ENCODE peak calls at places on chromosomes 1 and 21, in seven cellular contexts. G is A549, P is tibial nerve, X is ovary, Y is stomach, T is esophagus muscularis mucosa, I is SK-N-SH. E is an unnamed sample.

GRCh38 chr21:14550200-14550599 is 4.1 kb upstream of the SAMSN1 start:
- DNase-seq in G (no peak), P (no peak), X (no peak), Y (no peak), T (no peak), I (no peak), E (no peak)

GRCh38 chr1:6446665-6447015 is 19.3 kb downstream of the TNFRSF25 start:
- DNase-seq in G (no peak), P (no peak), X (no peak), Y (no peak), T (no peak), I (no peak), E (no peak)

GRCh38 chr1:24926596-24927249 is 3.4 kb downstream of the RUNX3 start:
- DNase-seq in G (no peak), P (no peak), X (no peak), Y (no peak), T (no peak), I (no peak), E (no peak)

GRCh38 chr21:38267136-38267535 is 10.3 kb downstream of the KCNJ15 start:
- DNase-seq in G (no peak), P (no peak), X (no peak), Y (no peak), T (no peak), I (no peak), E (no peak)

GRCh38 chr1:203858055-203858454 is 3.3 kb upstream of the SNRPE start:
- DNase-seq in G (peak), P (no peak), X (no peak), Y (no peak), T (no peak), I (no peak), E (no peak)

GRCh38 chr1:74392186-74392585 is 120.2 kb downstream of the LRRC53 start:
- DNase-seq in G (no peak), P (no peak), X (no peak), Y (no peak), T (no peak), I (no peak), E (no peak)

GRCh38 chr1:114122891-114123621 is 30.6 kb downstream of the SYT6 start:
- DNase-seq in G (no peak), P (no peak), X (no peak), Y (no peak), T (no peak), I (peak), E (no peak)

GRCh38 chr1:91007092-91007491 is 14.7 kb downstream of the ZNF644 start:
- DNase-seq in G (no peak), P (no peak), X (no peak), Y (no peak), T (no peak), I (no peak), E (no peak)

GRCh38 chr21:39675595-39675994 is 62.9 kb downstream of the B3GALT5 start:
- DNase-seq in G (no peak), P (no peak), X (no peak), Y (no peak), T (no peak), I (peak), E (no peak)

GRCh38 chr1:237287876-237288517 is 246.0 kb downstream of the RYR2 start:
- DNase-seq in G (no peak), P (no peak), X (no peak), Y (no peak), T (no peak), I (no peak), E (no peak)

GRCh38 chr1:163202833-163203451 is at the start of gene RGS5:
- DNase-seq in G (no peak), P (no peak), X (no peak), Y (no peak), T (no peak), I (peak), E (no peak)

GRCh38 chr21:25385912-25386474 is 221.3 kb downstream of the MRPL39 start:
- DNase-seq in G (peak), P (no peak), X (no peak), Y (peak), T (no peak), I (peak), E (no peak)

GRCh38 chr1:51733793-51734522 is 117.1 kb downstream of the OSBPL9 start:
- DNase-seq in G (no peak), P (no peak), X (no peak), Y (no peak), T (no peak), I (no peak), E (no peak)

GRCh38 chr1:175548774-175549173 is 194.6 kb downstream of the TNR start:
- DNase-seq in G (no peak), P (no peak), X (no peak), Y (no peak), T (no peak), I (no peak), E (no peak)

GRCh38 chr1:200437088-200437487 is 27.3 kb upstream of the ZNF281 start:
- DNase-seq in G (no peak), P (no peak), X (no peak), Y (no peak), T (no peak), I (no peak), E (no peak)

GRCh38 chr21:20902511-20902910 is 95.7 kb upstream of the NCAM2 start:
- DNase-seq in G (no peak), P (no peak), X (no peak), Y (no peak), T (no peak), I (no peak), E (no peak)

GRCh38 chr1:168970945-168971799 is 135.3 kb upstream of the ATP1B1 start:
- DNase-seq in G (no peak), P (no peak), X (peak), Y (no peak), T (no peak), I (no peak), E (no peak)

GRCh38 chr1:97796716-97797115 is 124.1 kb downstream of the DPYD start:
- DNase-seq in G (peak), P (no peak), X (no peak), Y (no peak), T (no peak), I (no peak), E (no peak)

GRCh38 chr1:73701816-73702215 is 496.2 kb downstream of the LRRIQ3 start:
- DNase-seq in G (no peak), P (no peak), X (no peak), Y (no peak), T (no peak), I (no peak), E (no peak)

GRCh38 chr1:31507221-31507620 is 69.1 kb upstream of the TINAGL1 start:
- DNase-seq in G (no peak), P (no peak), X (no peak), Y (no peak), T (no peak), I (no peak), E (no peak)

GRCh38 chr1:14842361-14842760 is 243.9 kb downstream of the KAZN start:
- DNase-seq in G (no peak), P (no peak), X (no peak), Y (no peak), T (no peak), I (no peak), E (no peak)

GRCh38 chr1:156584813-156585212 is 5.3 kb downstream of the TTC24 start:
- DNase-seq in G (no peak), P (no peak), X (no peak), Y (no peak), T (no peak), I (peak), E (no peak)

GRCh38 chr1:86378813-86379212 is 17.3 kb downstream of the ODF2L start:
- DNase-seq in G (no peak), P (no peak), X (no peak), Y (no peak), T (no peak), I (no peak), E (no peak)

GRCh38 chr1:100735244-100735643 is 15.7 kb downstream of the VCAM1 start:
- DNase-seq in G (no peak), P (no peak), X (no peak), Y (no peak), T (no peak), I (no peak), E (no peak)

GRCh38 chr1:91685994-91686393 is 185.3 kb downstream of the CDC7 start:
- DNase-seq in G (no peak), P (no peak), X (no peak), Y (no peak), T (peak), I (no peak), E (no peak)

GRCh38 chr1:55339681-55340080 is 124.5 kb upstream of the USP24 start:
- DNase-seq in G (no peak), P (no peak), X (no peak), Y (no peak), T (no peak), I (no peak), E (no peak)

GRCh38 chr1:193471981-193472380 is 285.6 kb upstream of the B3GALT2 start:
- DNase-seq in G (no peak), P (no peak), X (no peak), Y (no peak), T (no peak), I (no peak), E (no peak)

GRCh38 chr1:12600880-12601633 is 17.0 kb downstream of the DHRS3 start:
- DNase-seq in G (peak), P (no peak), X (no peak), Y (peak), T (no peak), I (peak), E (peak)

GRCh38 chr1:240091614-240092300 is at the start of gene FMN2:
- DNase-seq in G (peak), P (no peak), X (peak), Y (no peak), T (no peak), I (peak), E (peak)

GRCh38 chr1:93164816-93165215 is 15.4 kb downstream of the TMED5 start:
- DNase-seq in G (no peak), P (no peak), X (no peak), Y (no peak), T (no peak), I (no peak), E (no peak)

GRCh38 chr21:39681845-39682244 is 63.1 kb upstream of the IGSF5 start:
- DNase-seq in G (peak), P (no peak), X (no peak), Y (no peak), T (no peak), I (no peak), E (no peak)

GRCh38 chr1:188425687-188426086 is 1596.9 kb downstream of the PLA2G4A start:
- DNase-seq in G (no peak), P (no peak), X (no peak), Y (no peak), T (no peak), I (no peak), E (no peak)

GRCh38 chr1:64223329-64224151 is 20.1 kb downstream of the UBE2U start:
- DNase-seq in G (no peak), P (no peak), X (no peak), Y (no peak), T (no peak), I (no peak), E (no peak)

GRCh38 chr1:30052178-30052577 is 671.2 kb downstream of the MATN1 start:
- DNase-seq in G (no peak), P (no peak), X (no peak), Y (no peak), T (no peak), I (no peak), E (no peak)

GRCh38 chr1:169025412-169025811 is 81.1 kb upstream of the ATP1B1 start:
- DNase-seq in G (no peak), P (no peak), X (no peak), Y (no peak), T (no peak), I (no peak), E (no peak)

DNA sequence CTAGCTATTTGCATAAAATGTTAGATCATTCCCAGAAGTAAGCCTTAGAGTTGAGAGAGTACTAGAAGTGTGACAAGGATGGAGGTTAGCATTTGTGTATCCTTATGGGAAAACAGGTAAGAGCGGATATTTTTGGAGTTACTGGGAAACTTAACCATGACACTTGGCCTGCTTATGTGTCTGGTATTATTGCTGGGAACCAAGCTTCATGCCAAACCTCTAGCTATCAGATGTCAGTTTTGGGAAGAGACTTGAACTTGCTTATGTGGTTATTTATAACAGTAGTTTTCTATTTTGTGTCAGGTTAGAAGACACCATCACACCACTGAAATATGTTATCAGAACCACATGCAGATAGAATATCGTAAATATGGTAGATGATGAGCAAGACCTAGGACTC is 230.3 kb upstream of the SGIP1 start:
- DNase-seq in G (no peak), P (no peak), X (no peak), Y (no peak), T (no peak), I (no peak), E (no peak)
- H3K4me3 ChIP-seq in G (no peak), P (no peak), X (no peak), Y (no peak), T (no peak), I (no peak), E (no peak)

GRCh38 chr1:244970661-244971523 is 106.5 kb upstream of the HNRNPU start:
- DNase-seq in G (peak), P (peak), X (peak), Y (peak), T (peak), I (peak), E (peak)
- TF ChIP-seq EP300 in G (no peak), P (peak), X (no peak), Y (no peak), T (no peak), I (no peak), E (no peak)

GRCh38 chr1:173491508-173491907 is 14.4 kb downstream of the PRDX6 start:
- DNase-seq in G (no peak), P (no peak), X (no peak), Y (no peak), T (no peak), I (no peak), E (no peak)

GRCh38 chr1:173489149-173489600 is 12.0 kb downstream of the PRDX6 start:
- DNase-seq in G (peak), P (no peak), X (no peak), Y (no peak), T (no peak), I (no peak), E (no peak)

GRCh38 chr1:173488001-173488400 is 10.9 kb downstream of the PRDX6 start:
- DNase-seq in G (no peak), P (no peak), X (no peak), Y (no peak), T (no peak), I (no peak), E (no peak)

GRCh38 chr1:173485401-173485800 is 8.3 kb downstream of the PRDX6 start:
- DNase-seq in G (no peak), P (no peak), X (no peak), Y (no peak), T (no peak), I (no peak), E (no peak)

GRCh38 chr1:173489929-173490328 is 12.8 kb downstream of the PRDX6 start:
- DNase-seq in G (no peak), P (no peak), X (no peak), Y (no peak), T (no peak), I (no peak), E (no peak)
- H3K4me3 ChIP-seq in G (no peak), P (no peak), X (no peak), Y (no peak), T (no peak), I (no peak), E (no peak)

GRCh38 chr1:245621589-245621988 is 466.8 kb downstream of the KIF26B start:
- DNase-seq in G (no peak), P (no peak), X (no peak), Y (no peak), T (no peak), I (no peak), E (no peak)
- TF ChIP-seq EP300 in G (no peak), P (no peak), X (no peak), Y (no peak), T (no peak), I (no peak), E (no peak)

GRCh38 chr1:205448540-205449253 is 7.1 kb downstream of the BLACAT1 start:
- DNase-seq in G (no peak), P (no peak), X (no peak), Y (no peak), T (no peak), I (no peak), E (no peak)

GRCh38 chr1:205451202-205451601 is 4.6 kb downstream of the BLACAT1 start:
- DNase-seq in G (no peak), P (no peak), X (no peak), Y (no peak), T (no peak), I (no peak), E (no peak)

GRCh38 chr1:205450448-205450847 is 5.4 kb downstream of the BLACAT1 start:
- DNase-seq in G (no peak), P (no peak), X (no peak), Y (no peak), T (no peak), I (peak), E (no peak)

GRCh38 chr1:205449254-205449749 is 6.5 kb downstream of the BLACAT1 start:
- DNase-seq in G (no peak), P (no peak), X (no peak), Y (no peak), T (no peak), I (no peak), E (no peak)

GRCh38 chr1:205449750-205450443 is 5.9 kb downstream of the BLACAT1 start:
- DNase-seq in G (peak), P (no peak), X (peak), Y (peak), T (no peak), I (peak), E (peak)
- H3K4me3 ChIP-seq in G (no peak), P (no peak), X (no peak), Y (no peak), T (no peak), I (no peak), E (no peak)

DNA sequence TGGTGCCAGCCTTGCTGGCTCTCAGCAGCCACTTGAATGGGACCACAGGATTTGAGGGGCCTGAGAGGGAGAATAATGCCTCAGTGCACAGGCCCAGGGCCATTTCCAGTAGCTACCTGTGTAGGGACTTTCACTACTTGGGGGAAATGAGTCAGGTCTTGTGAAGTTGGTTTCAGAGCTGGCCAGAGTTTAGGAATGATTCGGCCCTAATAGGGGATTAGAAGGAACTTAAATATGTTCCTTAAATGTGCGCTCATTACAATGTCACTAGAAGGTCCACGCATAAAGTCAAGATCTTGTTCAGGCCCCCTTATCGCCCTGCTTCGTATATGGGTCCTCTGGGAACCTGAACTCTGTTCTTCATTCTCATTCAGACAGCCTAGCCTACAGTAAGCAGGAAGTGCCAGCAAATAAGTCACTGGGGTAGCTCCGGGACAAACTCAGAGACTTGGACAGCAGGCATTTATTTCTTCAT is 5.6 kb upstream of the AKR1A1 start:
- DNase-seq in G (no peak), P (no peak), X (no peak), Y (no peak), T (no peak), I (no peak), E (no peak)
- TF ChIP-seq EP300 in G (no peak), P (no peak), X (no peak), Y (no peak), T (no peak), I (no peak), E (no peak)

GRCh38 chr1:39690943-39691382 is 270 bp downstream of the HPCAL4 start:
- DNase-seq in G (no peak), P (no peak), X (no peak), Y (no peak), T (no peak), I (peak), E (no peak)
- H3K4me3 ChIP-seq in G (peak), P (peak), X (peak), Y (peak), T (peak), I (peak), E (no peak)